ENCODE peak calls at places on chromosomes 11 and 22, in five cellular contexts. One of them, this sample, is unnamed.

GRCh38 chr22:49247194-49247924 is 580.3 kb downstream of the BRD1 start:
- DNase-seq in AG09319: no peak
- DNase-seq in GM20000: no peak
- DNase-seq in AG08395: no peak
- DNase-seq in HFFc6: no peak
- DNase-seq in this sample: no peak

GRCh38 chr22:40261783-40262182 is 84.1 kb downstream of the TNRC6B start:
- DNase-seq in AG09319: no peak
- DNase-seq in GM20000: no peak
- DNase-seq in AG08395: no peak
- DNase-seq in HFFc6: no peak
- DNase-seq in this sample: no peak

GRCh38 chr11:124643605-124644425 is 21.2 kb downstream of the TBRG1 start:
- DNase-seq in AG09319: peak; percentile 54
- DNase-seq in GM20000: no peak
- DNase-seq in AG08395: peak; percentile 74
- DNase-seq in HFFc6: peak; percentile 96
- DNase-seq in this sample: peak; percentile 65

GRCh38 chr22:17882727-17883126 is 108.5 kb upstream of the BID start:
- DNase-seq in AG09319: no peak
- DNase-seq in GM20000: no peak
- DNase-seq in AG08395: no peak
- DNase-seq in HFFc6: no peak
- DNase-seq in this sample: no peak

GRCh38 chr11:65884716-65885092 is 3.6 kb downstream of the FIBP start:
- DNase-seq in AG09319: no peak
- DNase-seq in GM20000: peak; percentile 84
- DNase-seq in AG08395: peak; percentile 82
- DNase-seq in HFFc6: peak; percentile 58
- DNase-seq in this sample: peak; percentile 69

GRCh38 chr11:132427611-132428010 is 1057.2 kb downstream of the NTM start:
- DNase-seq in AG09319: no peak
- DNase-seq in GM20000: no peak
- DNase-seq in AG08395: peak; percentile 82
- DNase-seq in HFFc6: no peak
- DNase-seq in this sample: no peak

GRCh38 chr11:122803716-122804115 is 34.6 kb upstream of the CRTAM start:
- DNase-seq in AG09319: no peak
- DNase-seq in GM20000: no peak
- DNase-seq in AG08395: no peak
- DNase-seq in HFFc6: no peak
- DNase-seq in this sample: no peak

GRCh38 chr22:29626497-29627195 is 23.2 kb downstream of the NF2 start:
- DNase-seq in AG09319: peak; percentile 77
- DNase-seq in GM20000: no peak
- DNase-seq in AG08395: peak; percentile 82
- DNase-seq in HFFc6: peak; percentile 84
- DNase-seq in this sample: peak; percentile 85

GRCh38 chr22:32217465-32217864 is 12.6 kb upstream of the RFPL2 start:
- DNase-seq in AG09319: no peak
- DNase-seq in GM20000: no peak
- DNase-seq in AG08395: no peak
- DNase-seq in HFFc6: no peak
- DNase-seq in this sample: no peak

GRCh38 chr11:110903830-110904229 is 191.6 kb upstream of the ARHGAP20 start:
- DNase-seq in AG09319: no peak
- DNase-seq in GM20000: no peak
- DNase-seq in AG08395: no peak
- DNase-seq in HFFc6: peak; percentile 53
- DNase-seq in this sample: no peak

GRCh38 chr11:76860539-76861475 is at the start of gene ACER3:
- DNase-seq in AG09319: peak; percentile 70
- DNase-seq in GM20000: peak; percentile 99
- DNase-seq in AG08395: peak; percentile 98
- DNase-seq in HFFc6: peak; percentile 66
- DNase-seq in this sample: peak; percentile 84